ENCODE peak calls at places on chromosomes 5 and 9, in seven cellular contexts. G, S, T, B, X, O and F are unnamed samples.

GRCh38 chr9:112274600-112274999 is 58.8 kb downstream of the PTBP3 start:
- DNase-seq in X (no peak), B (no peak), S (no peak), G (no peak), T (no peak), O (no peak), F (no peak)

GRCh38 chr9:114507726-114508125 is 2.5 kb upstream of the WHRN start:
- DNase-seq in B (peak), G (no peak), S (no peak), X (no peak), O (no peak), T (no peak), F (peak)

GRCh38 chr5:168934186-168934585 is 355.0 kb upstream of the PANK3 start:
- DNase-seq in G (no peak), X (no peak), S (no peak), O (no peak), B (no peak), T (no peak), F (no peak)

GRCh38 chr5:14512574-14512973 is 69.0 kb upstream of the OTULINL start:
- DNase-seq in S (no peak), X (no peak), O (no peak), B (no peak), T (no peak), G (no peak), F (no peak)

GRCh38 chr5:158856794-158857193 is 242.9 kb downstream of the EBF1 start:
- DNase-seq in X (no peak), T (no peak), S (no peak), O (no peak), B (no peak), G (no peak), F (no peak)

GRCh38 chr9:94625835-94626234 is 13.5 kb downstream of the FBP1 start:
- DNase-seq in X (no peak), B (no peak), T (no peak), S (no peak), O (no peak), G (no peak), F (no peak)

GRCh38 chr5:180126716-180127681 is 55.4 kb upstream of the RNF130 start:
- DNase-seq in G (peak), T (no peak), O (no peak), S (peak), X (peak), B (no peak), F (peak)

GRCh38 chr9:96185518-96186156 is 116.3 kb downstream of the HSD17B3 start:
- DNase-seq in X (no peak), O (no peak), T (no peak), G (no peak), B (no peak), S (no peak), F (peak)

GRCh38 chr9:33447404-33448158 is at the start of gene AQP3:
- DNase-seq in B (peak), O (no peak), G (peak), X (peak), S (peak), T (no peak), F (peak)

GRCh38 chr9:76886318-76886717 is 19.6 kb downstream of the PRUNE2 start:
- DNase-seq in B (no peak), G (no peak), T (no peak), O (no peak), S (no peak), X (no peak), F (no peak)

GRCh38 chr9:127180457-127181314 is 58.3 kb upstream of the ANGPTL2 start:
- DNase-seq in B (no peak), G (no peak), X (no peak), S (no peak), T (no peak), O (no peak), F (no peak)

GRCh38 chr9:115367780-115368179 is 249.8 kb upstream of the TNC start:
- DNase-seq in S (no peak), G (no peak), O (no peak), T (no peak), B (no peak), X (no peak), F (no peak)

GRCh38 chr9:33718987-33719386 is 76.4 kb upstream of the PRSS3 start:
- DNase-seq in T (no peak), S (no peak), O (no peak), B (no peak), X (no peak), G (no peak), F (no peak)

GRCh38 chr5:177018341-177018740 is 4.2 kb upstream of the ZNF346 start:
- DNase-seq in S (no peak), T (no peak), O (no peak), G (no peak), X (no peak), B (no peak), F (no peak)

GRCh38 chr5:171650605-171651004 is 135.0 kb upstream of the SMIM23 start:
- DNase-seq in S (no peak), G (no peak), O (no peak), T (no peak), B (no peak), X (no peak), F (no peak)

GRCh38 chr5:172052454-172053236 is 46.2 kb upstream of the FBXW11 start:
- DNase-seq in X (no peak), G (no peak), S (no peak), O (no peak), B (no peak), T (no peak), F (no peak)

GRCh38 chr9:33992622-33993021 is 56.1 kb downstream of the UBAP2 start:
- DNase-seq in T (no peak), G (no peak), B (no peak), S (no peak), O (no peak), X (no peak), F (no peak)

GRCh38 chr9:114791312-114791711 is 14.5 kb downstream of the TNFSF15 start:
- DNase-seq in T (no peak), O (no peak), S (no peak), G (no peak), X (no peak), B (no peak), F (no peak)

GRCh38 chr5:72328172-72328571 is 8.0 kb downstream of the PTCD2 start:
- DNase-seq in T (no peak), G (no peak), S (no peak), B (no peak), O (no peak), X (peak), F (peak)

GRCh38 chr9:78032599-78033457 is 1.2 kb upstream of the GNAQ start:
- DNase-seq in G (no peak), O (no peak), B (no peak), T (no peak), X (no peak), S (no peak), F (peak)

GRCh38 chr5:58738336-58738735 is 155.5 kb downstream of the RAB3C start:
- DNase-seq in T (no peak), X (no peak), B (peak), O (no peak), S (no peak), G (no peak), F (no peak)

GRCh38 chr9:91933556-91934352 is 16.3 kb downstream of the ROR2 start:
- DNase-seq in G (no peak), B (no peak), S (no peak), O (no peak), X (peak), T (no peak), F (no peak)

GRCh38 chr5:2782658-2783057 is 31.2 kb upstream of the IRX2 start:
- DNase-seq in G (no peak), B (no peak), O (no peak), T (no peak), S (no peak), X (no peak), F (no peak)

GRCh38 chr5:80408976-80409926 is 1.4 kb downstream of the ZFYVE16 start:
- DNase-seq in X (peak), T (no peak), O (no peak), G (no peak), B (no peak), S (no peak), F (peak)

GRCh38 chr5:179416906-179417470 is 71.7 kb upstream of the ADAMTS2 start:
- DNase-seq in G (no peak), T (no peak), X (peak), O (no peak), B (no peak), S (no peak), F (no peak)

GRCh38 chr5:109089191-109089590 is 320.6 kb downstream of the PJA2 start:
- DNase-seq in O (no peak), T (no peak), G (no peak), S (no peak), B (no peak), X (no peak), F (no peak)

GRCh38 chr5:16540421-16540820 is 74.8 kb upstream of the ZNF622 start:
- DNase-seq in T (no peak), X (no peak), O (no peak), S (no peak), G (no peak), B (no peak), F (no peak)

GRCh38 chr5:114447084-114447773 is 85.4 kb downstream of the KCNN2 start:
- DNase-seq in X (no peak), B (no peak), T (no peak), S (no peak), O (no peak), G (no peak), F (peak)

GRCh38 chr9:124894741-124895170 is 32.8 kb downstream of the ARPC5L start:
- DNase-seq in T (peak), S (no peak), G (no peak), B (peak), X (no peak), O (no peak), F (peak)

GRCh38 chr9:3743901-3744413 is 218.2 kb upstream of the RFX3 start:
- DNase-seq in G (no peak), T (no peak), S (no peak), X (peak), O (no peak), B (no peak), F (no peak)

GRCh38 chr5:171783051-171783450 is 2.6 kb upstream of the SMIM23 start:
- DNase-seq in T (no peak), G (no peak), O (no peak), B (no peak), S (no peak), X (no peak), F (no peak)

GRCh38 chr9:2403701-2404100 is 217.9 kb upstream of the VLDLR start:
- DNase-seq in S (no peak), G (no peak), X (no peak), O (no peak), B (no peak), T (no peak), F (no peak)

GRCh38 chr5:81409845-81410369 is 16.0 kb upstream of the ACOT12 start:
- DNase-seq in B (no peak), G (no peak), S (no peak), X (no peak), O (no peak), T (no peak), F (no peak)
- TF ChIP-seq JUND in B (no peak), G (no peak), S (no peak), X (no peak), O (no peak), T (no peak), F (no peak)

GRCh38 chr9:6072442-6072841 is 57.0 kb upstream of the RANBP6 start:
- DNase-seq in G (no peak), T (no peak), X (no peak), B (peak), S (no peak), O (no peak), F (no peak)

GRCh38 chr9:6072865-6073264 is 57.4 kb upstream of the RANBP6 start:
- DNase-seq in S (no peak), T (no peak), O (no peak), G (no peak), X (no peak), B (no peak), F (no peak)

GRCh38 chr9:6073731-6074130 is 58.3 kb upstream of the RANBP6 start:
- DNase-seq in G (no peak), O (no peak), S (no peak), X (no peak), T (no peak), B (no peak), F (no peak)

GRCh38 chr9:6068983-6069382 is 53.6 kb upstream of the RANBP6 start:
- DNase-seq in O (peak), G (no peak), B (no peak), X (no peak), S (no peak), T (no peak), F (no peak)
- TF ChIP-seq JUND in O (no peak), G (no peak), B (no peak), X (no peak), S (no peak), T (no peak), F (no peak)

GRCh38 chr5:6435356-6435755 is 13.3 kb upstream of the UBE2QL1 start:
- DNase-seq in T (peak), S (peak), B (peak), O (no peak), G (peak), X (no peak), F (no peak)
- TF ChIP-seq JUND in T (no peak), S (no peak), B (no peak), O (no peak), G (no peak), X (no peak), F (no peak)

DNA sequence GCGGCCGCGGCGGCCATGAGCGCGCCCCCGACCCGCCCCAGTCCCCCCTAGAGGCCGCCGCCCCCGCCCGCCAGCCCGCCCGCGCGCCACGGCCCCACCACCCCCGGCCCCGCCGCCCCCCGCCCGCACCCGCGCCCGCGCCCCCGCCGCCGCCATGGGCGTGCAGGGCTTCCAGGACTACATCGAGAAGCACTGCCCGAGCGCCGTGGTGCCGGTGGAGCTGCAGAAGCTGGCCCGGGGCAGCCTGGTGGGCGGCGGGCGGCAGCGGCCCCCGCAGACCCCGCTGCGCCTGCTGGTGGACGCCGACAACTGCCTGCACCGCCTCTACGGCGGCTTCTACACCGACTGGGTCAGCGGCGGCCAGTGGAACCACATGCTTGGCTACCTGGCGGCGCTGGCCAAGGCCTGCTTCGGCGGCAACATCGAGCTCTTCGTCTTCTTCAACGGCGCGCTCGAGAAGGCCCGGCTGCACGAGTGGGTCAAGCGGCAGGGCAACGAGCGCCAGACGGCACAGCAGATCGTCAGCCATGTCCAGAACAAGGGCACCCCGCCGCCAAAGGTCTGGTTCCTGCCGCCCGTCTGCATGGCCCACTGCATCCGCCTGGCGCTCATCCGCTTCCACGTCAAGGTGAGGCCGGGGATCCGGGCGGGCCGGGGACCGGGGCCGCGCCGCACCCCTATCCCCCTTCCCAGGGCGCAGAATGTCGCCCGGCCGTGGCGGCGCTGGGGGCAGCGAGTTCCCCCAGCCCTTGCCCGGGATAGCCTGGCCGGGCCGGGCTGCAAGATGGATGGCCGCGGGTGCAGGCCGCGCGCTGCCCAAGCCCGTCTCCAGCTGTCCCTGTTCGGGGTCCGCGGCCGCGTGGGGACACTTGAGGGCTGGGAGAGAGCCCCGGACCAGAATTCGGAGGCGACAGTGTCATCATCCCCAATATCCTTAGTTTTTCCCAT is 551 bp downstream of the FAM120A start:
- DNase-seq in G (peak), S (peak), B (peak), T (no peak), O (no peak), X (peak), F (peak)
- TF ChIP-seq JUND in G (no peak), S (no peak), B (no peak), T (no peak), O (no peak), X (no peak), F (no peak)

DNA sequence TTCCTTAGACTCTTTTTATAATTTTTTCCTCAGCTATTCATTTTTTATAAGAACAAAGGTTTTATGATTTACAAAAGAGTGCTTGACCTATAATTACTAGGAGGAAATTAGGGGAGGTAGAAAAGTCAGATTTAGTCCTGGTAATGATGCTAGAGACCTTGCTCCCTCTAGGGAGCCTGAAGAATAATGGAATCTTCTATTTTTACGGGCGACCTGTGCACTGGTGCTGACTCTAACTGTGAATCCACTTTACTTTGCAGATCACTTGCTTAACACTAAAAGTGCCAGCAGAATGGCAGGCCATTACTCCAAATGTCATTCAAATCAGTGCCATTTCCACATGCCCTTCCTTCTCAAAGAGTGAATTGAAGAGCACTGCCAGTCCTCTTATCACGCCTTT is 359.4 kb upstream of the ARRDC3 start:
- DNase-seq in G (no peak), S (no peak), O (no peak), T (no peak), B (no peak), X (no peak), F (no peak)
- TF ChIP-seq JUND in G (no peak), S (no peak), O (no peak), T (no peak), B (no peak), X (no peak), F (no peak)

GRCh38 chr9:36833954-36834353 is 200.1 kb downstream of the PAX5 start:
- DNase-seq in G (peak), O (no peak), S (peak), T (no peak), B (no peak), X (no peak), F (peak)
- TF ChIP-seq JUND in G (no peak), O (no peak), S (no peak), T (no peak), B (no peak), X (no peak), F (no peak)